ENCODE peak calls at places on chromosomes 12 and 14, in four cellular contexts. V is transverse colon, R is tibial nerve, H is heart left ventricle. N is an unnamed sample.

GRCh38 chr14:94102768-94103482 is 7.6 kb upstream of the IFI27 start:
- DNase-seq in V (peak), H (no peak), R (no peak), N (no peak)

GRCh38 chr12:117875652-117876491 is 92.9 kb downstream of the KSR2 start:
- DNase-seq in V (no peak), R (no peak), H (no peak), N (peak)

GRCh38 chr12:68334136-68334535 is 2.0 kb upstream of the MDM1 start:
- DNase-seq in R (no peak), H (no peak), V (peak), N (peak)

GRCh38 chr14:72528059-72528950 is 365.6 kb downstream of the DPF3 start:
- DNase-seq in H (no peak), R (no peak), V (no peak), N (no peak)

GRCh38 chr12:41515953-41516352 is 327.8 kb downstream of the PDZRN4 start:
- DNase-seq in R (no peak), H (no peak), V (no peak), N (no peak)

GRCh38 chr12:85866929-85867776 is 6.9 kb upstream of the NTS start:
- DNase-seq in H (no peak), R (peak), V (no peak), N (peak)

GRCh38 chr14:67557118-67557517 is 24.0 kb downstream of the PLEKHH1 start:
- DNase-seq in V (no peak), H (no peak), R (no peak), N (no peak)

GRCh38 chr12:117069926-117070900 is 29.0 kb downstream of the TESC start:
- DNase-seq in R (no peak), H (no peak), V (peak), N (peak)

GRCh38 chr12:49924847-49925246 is 21.1 kb upstream of the FAIM2 start:
- DNase-seq in R (no peak), H (no peak), V (no peak), N (no peak)

GRCh38 chr14:63200035-63200740 is 4.1 kb upstream of the RHOJ start:
- DNase-seq in V (no peak), R (no peak), H (peak), N (no peak)

GRCh38 chr14:73916324-73916723 is 29.7 kb downstream of the ZNF410 start:
- DNase-seq in V (no peak), R (no peak), H (no peak), N (no peak)
- TF ChIP-seq CTCF in V (no peak), R (no peak), H (no peak), N (no peak)

GRCh38 chr14:64865992-64866391 is 13.7 kb downstream of the SPTB start:
- DNase-seq in H (no peak), V (no peak), R (no peak), N (no peak)

GRCh38 chr14:64871344-64871743 is 8.4 kb downstream of the SPTB start:
- DNase-seq in R (no peak), H (no peak), V (no peak), N (no peak)

GRCh38 chr14:64864258-64864657 is 15.4 kb downstream of the SPTB start:
- DNase-seq in V (no peak), H (no peak), R (no peak), N (no peak)

GRCh38 chr14:64870160-64870559 is 9.5 kb downstream of the SPTB start:
- DNase-seq in V (no peak), H (no peak), R (no peak), N (peak)

GRCh38 chr14:64867182-64867581 is 12.5 kb downstream of the SPTB start:
- DNase-seq in R (no peak), H (no peak), V (no peak), N (no peak)
- TF ChIP-seq POLR2A in R (no peak), H (no peak), V (no peak), N (no peak)

GRCh38 chr12:6952860-6953416 is 1.8 kb downstream of the PTPN6 start:
- DNase-seq in V (no peak), H (no peak), R (no peak), N (no peak)

GRCh38 chr12:6953417-6954315 is 2.5 kb downstream of the PTPN6 start:
- DNase-seq in V (peak), H (peak), R (peak), N (peak)

GRCh38 chr12:6951551-6952120 is 480 bp downstream of the PTPN6 start:
- DNase-seq in R (no peak), H (peak), V (no peak), N (no peak)

GRCh38 chr12:6950944-6951540 is at the start of gene PTPN6:
- DNase-seq in V (peak), H (peak), R (no peak), N (peak)

GRCh38 chr12:6952121-6952859 is 1.1 kb downstream of the PTPN6 start:
- DNase-seq in R (no peak), H (peak), V (no peak), N (no peak)
- H3K4me3 ChIP-seq in R (peak), H (no peak), V (no peak), N (peak)

DNA sequence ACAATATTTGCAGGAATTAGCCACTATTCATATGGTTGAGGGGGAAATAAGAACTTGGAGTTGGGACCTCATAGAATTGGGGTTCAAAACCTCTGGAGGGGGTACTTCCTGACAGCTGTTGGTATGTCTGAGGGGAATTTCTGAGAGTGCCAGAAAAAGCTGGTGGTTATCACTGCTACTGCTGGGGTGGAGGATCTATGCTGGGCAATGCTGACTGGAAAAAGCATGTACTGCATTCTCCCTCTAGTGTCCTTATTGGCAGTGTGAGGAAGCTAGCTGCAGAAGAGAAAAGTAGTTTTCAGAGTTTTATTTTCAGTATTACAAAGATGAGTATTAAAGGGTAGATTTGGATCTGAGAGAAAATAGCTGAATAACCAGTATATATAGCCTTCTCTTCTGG is 88.8 kb downstream of the FUT8 start:
- DNase-seq in H (no peak), V (no peak), R (no peak), N (no peak)
- TF ChIP-seq CTCF in H (no peak), V (no peak), R (no peak), N (no peak)

GRCh38 chr12:51219345-51219744 is 1.5 kb upstream of the POU6F1 start:
- DNase-seq in V (no peak), R (no peak), H (no peak), N (no peak)

GRCh38 chr12:51216652-51217051 is 1.2 kb downstream of the POU6F1 start:
- DNase-seq in V (no peak), R (no peak), H (no peak), N (no peak)

GRCh38 chr12:51217133-51217967 is 512 bp downstream of the POU6F1 start:
- DNase-seq in R (peak), H (peak), V (peak), N (peak)

GRCh38 chr12:51218607-51219161 is 822 bp upstream of the POU6F1 start:
- DNase-seq in V (no peak), R (no peak), H (no peak), N (peak)

DNA sequence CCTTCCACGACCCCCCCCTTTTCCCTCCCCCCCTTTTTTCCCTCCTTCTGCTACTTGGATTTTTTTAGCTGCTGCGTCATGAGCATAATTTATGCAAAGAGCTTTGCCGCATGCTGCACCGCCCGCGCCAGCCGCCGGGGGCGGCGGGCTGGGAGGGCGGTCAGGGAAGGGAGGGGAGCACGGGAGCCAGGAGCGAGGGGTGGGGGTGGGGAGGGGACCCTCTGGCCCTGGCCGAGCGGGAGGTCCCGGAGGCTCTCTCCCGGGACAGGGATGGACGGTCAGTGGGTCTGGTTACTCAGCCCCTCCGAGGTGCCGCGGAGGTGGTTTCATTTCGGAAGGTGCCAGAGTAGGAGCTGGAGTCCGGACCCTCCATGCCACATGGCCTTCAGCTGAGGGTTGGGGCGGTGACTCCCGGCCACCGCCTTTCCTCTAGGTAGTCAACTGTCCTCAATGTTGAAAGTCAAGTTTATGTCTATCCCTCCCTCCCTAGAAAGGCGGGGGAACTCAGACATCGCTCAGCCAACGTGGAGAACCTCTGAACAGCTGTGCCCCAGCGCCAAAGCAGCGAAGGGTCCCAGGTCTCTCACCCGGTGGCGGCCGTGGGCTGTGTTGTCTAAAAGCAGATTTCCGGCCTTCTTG is at the start of gene POU6F1:
- DNase-seq in H (peak), V (peak), R (peak), N (peak)
- TF ChIP-seq POLR2A in H (peak), V (peak), R (no peak), N (peak)

GRCh38 chr14:89407856-89408255 is 9.2 kb downstream of the FOXN3 start:
- DNase-seq in V (no peak), R (no peak), H (no peak), N (no peak)

GRCh38 chr14:89406941-89407340 is 10.1 kb downstream of the FOXN3 start:
- DNase-seq in H (no peak), V (no peak), R (peak), N (no peak)

GRCh38 chr14:89408907-89409675 is 7.9 kb downstream of the FOXN3 start:
- DNase-seq in V (no peak), H (no peak), R (no peak), N (no peak)

GRCh38 chr14:89402363-89402762 is 14.7 kb downstream of the FOXN3 start:
- DNase-seq in R (no peak), V (no peak), H (no peak), N (no peak)

DNA sequence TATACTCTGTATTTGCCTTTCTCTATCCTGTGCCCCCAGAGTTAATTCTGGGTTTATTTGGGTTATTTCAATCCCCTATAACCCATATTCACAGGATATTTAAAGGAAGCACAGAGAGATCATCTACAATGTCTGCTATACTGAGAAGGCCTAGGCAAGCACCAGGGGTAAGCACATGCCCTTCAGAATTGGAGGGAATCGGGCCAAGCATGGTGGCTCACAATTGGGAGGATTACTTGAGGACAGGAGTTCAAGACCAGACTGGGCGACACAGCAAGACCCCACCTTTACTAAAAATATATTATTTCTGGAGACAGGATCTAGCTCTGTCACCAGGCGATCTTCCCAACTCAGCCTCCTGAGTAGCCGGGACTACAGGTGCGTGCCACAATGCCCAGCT is 11.3 kb downstream of the FOXN3 start:
- DNase-seq in V (no peak), R (no peak), H (no peak), N (no peak)
- H3K4me3 ChIP-seq in V (no peak), R (no peak), H (no peak), N (no peak)

GRCh38 chr14:101232340-101233015 is 328.8 kb upstream of the DIO3 start:
- DNase-seq in V (no peak), R (no peak), H (no peak), N (no peak)

GRCh38 chr14:101230851-101231550 is 327.5 kb upstream of the RTL1 start:
- DNase-seq in V (no peak), H (no peak), R (no peak), N (no peak)

GRCh38 chr14:101230161-101230850 is 326.8 kb upstream of the RTL1 start:
- DNase-seq in R (no peak), V (no peak), H (no peak), N (no peak)

GRCh38 chr14:101233016-101233355 is 328.3 kb upstream of the DIO3 start:
- DNase-seq in H (no peak), V (no peak), R (no peak), N (no peak)

GRCh38 chr14:101231828-101232227 is 328.3 kb upstream of the RTL1 start:
- DNase-seq in H (no peak), R (no peak), V (no peak), N (no peak)
- TF ChIP-seq CTCF in H (no peak), R (no peak), V (no peak), N (no peak)

N was measured in NB4.